ENCODE peak calls at places on chromosomes 4 and X, in six cellular contexts. K is GM06990; C is activated CD4-positive, alpha-beta T cell treated with anti-CD3 and anti-CD28 coated beads, Interleukin-2, amount 50 U/mL, for 4 hours; U is foreskin fibroblast; Y is dorsolateral prefrontal cortex; S is nephron progenitor cell. A is an unnamed sample.

GRCh38 chrX:40644821-40645358 is 2.5 kb downstream of the CXorf38 start:
- DNase-seq in K (peak; percentile 54), U (peak; percentile 55), Y (no peak), C (peak; percentile 10), S (no peak), A (no peak)

GRCh38 chr4:120561648-120562047 is 360.9 kb downstream of the PRDM5 start:
- DNase-seq in Y (no peak), K (no peak), C (no peak), S (no peak), U (no peak), A (no peak)

GRCh38 chr4:134001057-134001456 is 200.5 kb downstream of the PABPC4L start:
- DNase-seq in Y (no peak), C (no peak), K (no peak), U (no peak), S (no peak), A (no peak)

GRCh38 chrX:53190363-53190960 is 34.5 kb downstream of the KDM5C start:
- DNase-seq in S (peak; percentile 7), K (no peak), C (no peak), Y (no peak), U (no peak), A (no peak)

GRCh38 chr4:186999676-187000075 is 276.0 kb upstream of the FAT1 start:
- DNase-seq in K (no peak), U (no peak), S (no peak), C (no peak), Y (no peak), A (no peak)

GRCh38 chr4:10963958-10964705 is 279.6 kb upstream of the CLNK start:
- DNase-seq in Y (no peak), S (no peak), K (no peak), C (no peak), U (no peak), A (no peak)

GRCh38 chr4:168636506-168637176 is 139.8 kb downstream of the PALLD start:
- DNase-seq in U (peak; percentile 72), Y (no peak), C (no peak), K (no peak), S (no peak), A (no peak)

GRCh38 chrX:93673869-93674271 is at the start of gene FAM133A:
- DNase-seq in C (no peak), K (no peak), U (no peak), S (no peak), Y (no peak), A (no peak)

GRCh38 chr4:39435875-39436563 is 22.7 kb downstream of the RPL9 start:
- DNase-seq in K (no peak), Y (no peak), U (no peak), S (no peak), C (no peak), A (no peak)

GRCh38 chrX:2701600-2701999 is 10.5 kb downstream of the CD99 start:
- DNase-seq in C (no peak), S (no peak), Y (no peak), U (no peak), K (peak; percentile 60), A (no peak)

GRCh38 chr4:128516568-128516967 is 229.0 kb upstream of the PGRMC2 start:
- DNase-seq in Y (no peak), S (no peak), C (no peak), K (peak; percentile 29), U (peak; percentile 68), A (peak; percentile 25)

GRCh38 chr4:99062120-99062519 is 26.5 kb downstream of the ADH5 start:
- DNase-seq in C (no peak), S (no peak), K (no peak), Y (no peak), U (peak; percentile 15), A (no peak)

GRCh38 chr4:73609688-73610087 is 10.5 kb downstream of the RASSF6 start:
- DNase-seq in C (no peak), U (peak; percentile 58), K (no peak), Y (no peak), S (no peak), A (no peak)

GRCh38 chr4:146472404-146472803 is 49.3 kb downstream of the SLC10A7 start:
- DNase-seq in U (no peak), C (no peak), K (no peak), Y (no peak), S (no peak), A (no peak)

GRCh38 chr4:12929784-12930183 is 554.4 kb downstream of the RAB28 start:
- DNase-seq in K (no peak), Y (no peak), C (no peak), U (no peak), S (no peak), A (no peak)

GRCh38 chrX:118498755-118499154 is 3.1 kb downstream of the DOCK11 start:
- DNase-seq in S (no peak), Y (no peak), C (no peak), K (no peak), U (no peak), A (no peak)

GRCh38 chrX:68894513-68895338 is 65.9 kb downstream of the EFNB1 start:
- DNase-seq in U (peak; percentile 12), Y (peak; percentile 65), S (no peak), C (no peak), K (no peak), A (no peak)